ENCODE peak calls at places on chromosome 11, in eight cellular contexts. J is NCI-H2171 treated with DMSO at 0.1 percent for 48 hours; L is posterior cingulate gyrus; E is dorsolateral prefrontal cortex; T is choroid plexus epithelial cell; Y is SHP77 treated with DMSO at 0.1 percent for 48 hours; P is stimulated activated CD4-positive, alpha-beta T cell treated with anti-CD3 and anti-CD28 coated beads, Interleukin-1b, Interleukin-23, amount 100 ng/mL, for 24 hours; I is psoas muscle. D is an unnamed sample.

GRCh38 chr11:44770401-44770800 is 43.6 kb downstream of the TSPAN18 start:
- DNase-seq in I (no peak), E (no peak), J (no peak), Y (no peak), L (no peak), T (no peak), P (no peak), D (no peak)

GRCh38 chr11:111765984-111766833 is at the start of gene PPP2R1B:
- DNase-seq in I (peak), Y (peak), J (peak), L (peak), T (peak), P (peak), E (peak), D (peak)

GRCh38 chr11:19451609-19452008 is 210.9 kb upstream of the E2F8 start:
- DNase-seq in P (no peak), L (no peak), T (no peak), Y (no peak), E (no peak), I (no peak), J (no peak), D (no peak)

GRCh38 chr11:94776351-94777321 is 8.5 kb downstream of the AMOTL1 start:
- DNase-seq in I (peak), L (no peak), J (peak), E (no peak), T (peak), Y (peak), P (no peak), D (peak)

GRCh38 chr11:64224151-64224890 is 1.7 kb downstream of the TRPT1 start:
- DNase-seq in E (no peak), L (no peak), J (no peak), I (no peak), Y (no peak), P (no peak), T (no peak), D (no peak)

GRCh38 chr11:120871924-120872323 is 152.0 kb upstream of the TBCEL start:
- DNase-seq in I (no peak), Y (no peak), T (no peak), J (no peak), E (no peak), L (no peak), P (no peak), D (no peak)

GRCh38 chr11:7909585-7910325 is 21.3 kb downstream of the OR10A6 start:
- DNase-seq in T (no peak), L (no peak), J (no peak), P (no peak), Y (no peak), E (no peak), I (no peak), D (no peak)

GRCh38 chr11:107741044-107741823 is 29.4 kb upstream of the SLN start:
- DNase-seq in J (no peak), P (no peak), E (no peak), T (peak), L (no peak), I (no peak), Y (no peak), D (no peak)

GRCh38 chr11:48001438-48002021 is 21.2 kb downstream of the PTPRJ start:
- DNase-seq in J (peak), Y (peak), I (no peak), T (peak), L (no peak), P (no peak), E (no peak), D (no peak)

GRCh38 chr11:29093416-29093815 is 923.4 kb downstream of the KCNA4 start:
- DNase-seq in L (no peak), T (peak), E (no peak), J (no peak), Y (no peak), P (no peak), I (no peak), D (no peak)

GRCh38 chr11:93567406-93567819 is 24.2 kb upstream of the SMCO4 start:
- DNase-seq in J (no peak), P (no peak), T (peak), E (no peak), Y (no peak), I (peak), L (peak), D (no peak)

GRCh38 chr11:69640260-69640994 is 529 bp upstream of the CCND1 start:
- DNase-seq in Y (no peak), P (no peak), E (no peak), J (no peak), I (peak), T (peak), L (peak), D (no peak)

GRCh38 chr11:63901660-63902059 is 15.3 kb downstream of the RCOR2 start:
- DNase-seq in P (no peak), E (no peak), T (peak), J (no peak), L (no peak), Y (no peak), I (no peak), D (no peak)

GRCh38 chr11:68963779-68964178 is 17.0 kb downstream of the MRGPRD start:
- DNase-seq in P (no peak), T (no peak), I (no peak), Y (no peak), L (no peak), E (peak), J (no peak), D (no peak)

GRCh38 chr11:116311141-116311540 is 461.6 kb downstream of the BUD13 start:
- DNase-seq in E (no peak), L (peak), P (no peak), J (no peak), I (no peak), Y (no peak), T (no peak), D (peak)

GRCh38 chr11:69638941-69639681 is 1.8 kb upstream of the CCND1 start:
- DNase-seq in P (no peak), Y (peak), L (peak), I (peak), J (peak), E (no peak), T (peak), D (peak)

GRCh38 chr11:62401781-62402180 is 17.1 kb upstream of the SCGB1A1 start:
- DNase-seq in L (no peak), T (no peak), P (no peak), I (no peak), E (no peak), J (no peak), Y (no peak), D (no peak)

GRCh38 chr11:134532176-134532920 is 120.3 kb upstream of the B3GAT1 start:
- DNase-seq in E (no peak), T (no peak), I (no peak), J (no peak), Y (no peak), P (no peak), L (no peak), D (no peak)

GRCh38 chr11:61911701-61912529 is 5.5 kb downstream of the RAB3IL1 start:
- DNase-seq in Y (no peak), J (no peak), T (no peak), L (peak), E (peak), I (no peak), P (no peak), D (no peak)

GRCh38 chr11:2252018-2252417 is 18.4 kb downstream of the ASCL2 start:
- DNase-seq in T (no peak), L (no peak), I (no peak), J (no peak), P (no peak), E (no peak), Y (no peak), D (no peak)

GRCh38 chr11:4093519-4094347 is 866 bp upstream of the RRM1 start:
- DNase-seq in P (no peak), J (peak), T (no peak), Y (no peak), L (no peak), E (no peak), I (no peak), D (no peak)

GRCh38 chr11:77113382-77114088 is 10.9 kb downstream of the OMP start:
- DNase-seq in I (peak), T (peak), L (peak), P (no peak), E (no peak), J (peak), Y (no peak), D (peak)

GRCh38 chr11:73280606-73281005 is 8.5 kb downstream of the P2RY6 start:
- DNase-seq in I (no peak), T (no peak), P (no peak), J (no peak), L (peak), E (no peak), Y (no peak), D (no peak)

GRCh38 chr11:2142762-2143202 is 3.6 kb upstream of the IGF2 start:
- DNase-seq in J (no peak), T (no peak), I (no peak), L (no peak), E (no peak), Y (no peak), P (no peak), D (no peak)

GRCh38 chr11:36135062-36135461 is 154.2 kb downstream of the COMMD9 start:
- DNase-seq in E (no peak), L (no peak), I (no peak), P (no peak), J (no peak), T (no peak), Y (no peak), D (no peak)

GRCh38 chr11:46721286-46721685 is 2.3 kb downstream of the F2 start:
- DNase-seq in P (no peak), E (no peak), J (no peak), Y (no peak), L (no peak), T (no peak), I (no peak), D (no peak)

GRCh38 chr11:1757861-1758610 is 5.7 kb downstream of the CTSD start:
- DNase-seq in E (peak), I (peak), Y (no peak), L (peak), J (no peak), P (no peak), T (no peak), D (no peak)

GRCh38 chr11:117443269-117444186 is 115.9 kb downstream of the CEP164 start:
- DNase-seq in P (no peak), L (peak), E (peak), J (peak), T (peak), I (no peak), Y (peak), D (peak)

GRCh38 chr11:3849297-3849874 is 6.1 kb upstream of the STIM1 start:
- DNase-seq in I (no peak), L (no peak), E (no peak), T (peak), Y (peak), J (peak), P (peak), D (peak)

GRCh38 chr11:134742956-134743808 is 331.1 kb upstream of the B3GAT1 start:
- DNase-seq in Y (no peak), I (no peak), E (no peak), J (no peak), T (peak), L (peak), P (no peak), D (no peak)

GRCh38 chr11:69599502-69599901 is 41.5 kb upstream of the CCND1 start:
- DNase-seq in L (no peak), I (no peak), T (peak), P (no peak), J (no peak), E (no peak), Y (no peak), D (no peak)

GRCh38 chr11:115660072-115660805 is 156.0 kb upstream of the CADM1 start:
- DNase-seq in L (peak), T (no peak), E (no peak), J (peak), I (no peak), Y (no peak), P (no peak), D (peak)

GRCh38 chr11:36452231-36452630 is 57.8 kb downstream of the TRAF6 start:
- DNase-seq in E (no peak), J (no peak), P (no peak), L (no peak), Y (no peak), T (no peak), I (no peak), D (no peak)

D was measured in COR-L47.